ENCODE peak calls at places on chromosomes 11 and 22, in five cellular contexts. G is Right ventricle myocardium superior, Q is NCI-H774, T is HS-5, K is caudate nucleus. R is an unnamed sample.

GRCh38 chr11:7582338-7582985 is 68.7 kb downstream of the PPFIBP2 start:
- DNase-seq in G (no peak), Q (no peak), T (no peak), K (no peak), R (no peak)

GRCh38 chr11:2802389-2803185 is 83.0 kb downstream of the CDKN1C start:
- DNase-seq in G (peak; percentile 38), Q (no peak), T (no peak), K (no peak), R (no peak)

GRCh38 chr11:76803811-76804600 is 20.9 kb downstream of the TSKU start:
- DNase-seq in G (no peak), Q (no peak), T (no peak), K (no peak), R (no peak)

GRCh38 chr11:126594921-126595367 is 239.5 kb downstream of the ST3GAL4 start:
- DNase-seq in G (no peak), Q (no peak), T (no peak), K (no peak), R (no peak)

GRCh38 chr22:30855677-30856518 is 112.7 kb downstream of the MORC2 start:
- DNase-seq in G (no peak), Q (no peak), T (no peak), K (no peak), R (no peak)

GRCh38 chr11:84261707-84262106 is 975.5 kb upstream of the CCDC90B start:
- DNase-seq in G (no peak), Q (no peak), T (no peak), K (no peak), R (no peak)

GRCh38 chr11:104320091-104320490 is 156.1 kb upstream of the PDGFD start:
- DNase-seq in G (no peak), Q (no peak), T (no peak), K (no peak), R (no peak)

GRCh38 chr22:32733196-32733595 is 68.3 kb upstream of the TIMP3 start:
- DNase-seq in G (no peak), Q (no peak), T (no peak), K (no peak), R (no peak)

GRCh38 chr11:13760115-13760514 is 91.6 kb downstream of the FAR1 start:
- DNase-seq in G (no peak), Q (no peak), T (peak; percentile 31), K (no peak), R (no peak)

GRCh38 chr22:30920407-30920806 is 48.2 kb downstream of the MORC2 start:
- DNase-seq in G (peak; percentile 91), Q (peak; percentile 1), T (peak; percentile 23), K (no peak), R (no peak)

GRCh38 chr11:2807801-2808241 is 77.8 kb downstream of the CDKN1C start:
- DNase-seq in G (peak; percentile 41), Q (no peak), T (no peak), K (no peak), R (no peak)